ENCODE peak calls at places on chromosome 18, in four cellular contexts. D is T-helper 9 cell, X is pancreas, Z is AML-193. U is an unnamed sample.

GRCh38 chr18:61589053-61589723 is 256.0 kb downstream of the CDH20 start:
- DNase-seq in Z (peak; percentile 18), D (no peak), X (no peak), U (no peak)

GRCh38 chr18:12492907-12493306 is 85.2 kb downstream of the PRELID3A start:
- DNase-seq in X (no peak), D (no peak), Z (no peak), U (no peak)

GRCh38 chr18:59379772-59380530 is 20.9 kb upstream of the LMAN1 start:
- DNase-seq in D (no peak), Z (no peak), X (no peak), U (no peak)

GRCh38 chr18:23779696-23780303 is 90.5 kb downstream of the LAMA3 start:
- DNase-seq in Z (no peak), D (no peak), X (no peak), U (no peak)

GRCh38 chr18:57352761-57353136 is 392 bp downstream of the ST8SIA3 start:
- DNase-seq in Z (no peak), X (peak; percentile 50), D (no peak), U (no peak)

GRCh38 chr18:944440-944839 is 39.8 kb downstream of the ADCYAP1 start:
- DNase-seq in X (no peak), Z (no peak), D (no peak), U (no peak)

GRCh38 chr18:56565059-56565458 is 73.3 kb downstream of the TXNL1 start:
- DNase-seq in D (no peak), X (no peak), Z (no peak), U (no peak)

GRCh38 chr18:53131001-53131400 is 791.0 kb downstream of the DCC start:
- DNase-seq in Z (no peak), X (no peak), D (no peak), U (no peak)

GRCh38 chr18:46920067-46920466 is 2.7 kb downstream of the KATNAL2 start:
- DNase-seq in Z (no peak), X (no peak), D (no peak), U (no peak)

GRCh38 chr18:76496200-76496890 is 1.3 kb upstream of the ZNF516 start:
- DNase-seq in D (no peak), X (peak; percentile 71), Z (no peak), U (peak; percentile 28)

GRCh38 chr18:814300-815084 is 2.5 kb upstream of the YES1 start:
- DNase-seq in D (no peak), X (no peak), Z (no peak), U (no peak)

GRCh38 chr18:61154866-61155265 is 178.4 kb upstream of the CDH20 start:
- DNase-seq in Z (no peak), D (no peak), X (no peak), U (no peak)

GRCh38 chr18:13541621-13542519 is 184.5 kb downstream of the FAM210A start:
- DNase-seq in Z (no peak), X (no peak), D (no peak), U (no peak)

GRCh38 chr18:47931707-47932103 is 1.2 kb upstream of the SMAD2 start:
- DNase-seq in Z (peak; percentile 78), X (no peak), D (peak; percentile 8), U (peak; percentile 42)

GRCh38 chr18:8734496-8734895 is 29.1 kb downstream of the MTCL1 start:
- DNase-seq in X (no peak), D (no peak), Z (no peak), U (no peak)

GRCh38 chr18:42893991-42894390 is 221.5 kb downstream of the RIT2 start:
- DNase-seq in Z (no peak), D (no peak), X (no peak), U (no peak)

GRCh38 chr18:49279487-49279886 is 181.0 kb downstream of the DYM start:
- DNase-seq in X (no peak), Z (no peak), D (no peak), U (no peak)

GRCh38 chr18:37419272-37419671 is 146.3 kb downstream of the CELF4 start:
- DNase-seq in X (no peak), Z (no peak), D (no peak), U (no peak)

GRCh38 chr18:75544496-75544895 is 117.0 kb upstream of the SMIM21 start:
- DNase-seq in X (no peak), Z (no peak), D (no peak), U (no peak)

GRCh38 chr18:45060102-45060501 is 379.4 kb downstream of the SETBP1 start:
- DNase-seq in Z (peak; percentile 43), D (no peak), X (no peak), U (no peak)

GRCh38 chr18:44238449-44238848 is 442.2 kb upstream of the SETBP1 start:
- DNase-seq in X (no peak), D (no peak), Z (no peak), U (no peak)

GRCh38 chr18:1483386-1483785 is 578.7 kb downstream of the ADCYAP1 start:
- DNase-seq in X (no peak), Z (no peak), D (no peak), U (no peak)